ENCODE peak calls at places on chromosomes 7 and 10, in six cellular contexts. Q, Y, M, B, A and G are unnamed samples.

GRCh38 chr7:80833289-80834104 is 85.4 kb downstream of the SEMA3C start:
- DNase-seq in A (no peak), Q (peak), Y (no peak), B (no peak), M (no peak), G (no peak)

GRCh38 chr7:33423646-33424020 is 294.3 kb downstream of the BBS9 start:
- DNase-seq in Y (no peak), Q (peak), M (peak), B (peak), A (peak), G (peak)

GRCh38 chr10:104780946-104781345 is 139.9 kb downstream of the SORCS3 start:
- DNase-seq in B (no peak), A (no peak), Q (no peak), M (no peak), Y (no peak), G (no peak)

GRCh38 chr7:121530251-121531174 is 134.4 kb upstream of the FAM3C start:
- DNase-seq in M (no peak), Y (no peak), A (no peak), Q (peak), B (no peak), G (peak)

GRCh38 chr10:24277771-24278518 is 69.0 kb downstream of the KIAA1217 start:
- DNase-seq in Q (no peak), A (no peak), M (no peak), B (no peak), Y (no peak), G (no peak)

GRCh38 chr7:113179313-113179712 is 61.0 kb upstream of the SMIM30 start:
- DNase-seq in A (no peak), Y (no peak), M (no peak), Q (no peak), B (no peak), G (no peak)

GRCh38 chr10:95820363-95820762 is 64.4 kb downstream of the ENTPD1 start:
- DNase-seq in M (no peak), B (no peak), Q (no peak), A (no peak), Y (no peak), G (no peak)

GRCh38 chr7:128867842-128868623 is 5.4 kb downstream of the ATP6V1F start:
- DNase-seq in Y (peak), A (no peak), M (no peak), B (no peak), Q (no peak), G (no peak)

GRCh38 chr10:45224219-45224841 is 91.1 kb downstream of the OR13A1 start:
- DNase-seq in Y (no peak), B (no peak), Q (no peak), M (no peak), A (no peak), G (no peak)

GRCh38 chr10:44066856-44067255 is 318.0 kb downstream of the CXCL12 start:
- DNase-seq in Q (no peak), M (no peak), Y (no peak), B (no peak), A (no peak), G (no peak)

GRCh38 chr7:44724276-44724675 is 24.4 kb upstream of the ZMIZ2 start:
- DNase-seq in B (no peak), A (no peak), M (no peak), Y (no peak), Q (no peak), G (no peak)

GRCh38 chr10:46247808-46248569 is 38.8 kb upstream of the ANTXRL start:
- DNase-seq in Y (peak), A (peak), M (peak), B (no peak), Q (no peak), G (no peak)

GRCh38 chr7:99141334-99141733 is 2.6 kb downstream of the SMURF1 start:
- DNase-seq in A (no peak), Y (no peak), M (no peak), B (no peak), Q (no peak), G (no peak)

GRCh38 chr7:44693641-44694313 is 54.9 kb upstream of the ZMIZ2 start:
- DNase-seq in M (no peak), A (no peak), Y (no peak), Q (no peak), B (no peak), G (no peak)

GRCh38 chr7:128259131-128260056 is 18.3 kb downstream of the LEP start:
- DNase-seq in Q (no peak), M (no peak), A (no peak), B (no peak), Y (no peak), G (no peak)

GRCh38 chr10:84551437-84552120 is 223.2 kb downstream of the CCSER2 start:
- DNase-seq in Y (no peak), Q (no peak), A (no peak), B (no peak), M (peak), G (no peak)

GRCh38 chr10:132294561-132295320 is 13.0 kb downstream of the STK32C start:
- DNase-seq in B (no peak), A (peak), Q (no peak), M (peak), Y (no peak), G (no peak)

GRCh38 chr10:80211786-80212185 is 6.4 kb upstream of the ANXA11 start:
- DNase-seq in A (peak), Y (no peak), Q (no peak), B (no peak), M (no peak), G (no peak)

GRCh38 chr7:94368371-94368791 is 26.3 kb upstream of the COL1A2 start:
- DNase-seq in M (no peak), Q (no peak), A (no peak), Y (peak), B (no peak), G (no peak)

GRCh38 chr7:92872701-92873100 is 36.3 kb upstream of the CDK6 start:
- DNase-seq in Q (no peak), Y (no peak), M (no peak), A (no peak), B (no peak), G (no peak)

GRCh38 chr7:3157541-3158287 is 114.0 kb upstream of the CARD11 start:
- DNase-seq in A (no peak), B (peak), Y (no peak), M (no peak), Q (no peak), G (no peak)

GRCh38 chr10:86160890-86161585 is 205.6 kb downstream of the GRID1 start:
- DNase-seq in A (no peak), M (no peak), B (no peak), Q (no peak), Y (no peak), G (no peak)

GRCh38 chr10:24920907-24921881 is 31.2 kb downstream of the PRTFDC1 start:
- DNase-seq in Q (peak), M (no peak), Y (peak), A (peak), B (no peak), G (peak)

GRCh38 chr7:152145853-152146466 is 120.5 kb downstream of the GALNT11 start:
- DNase-seq in Q (peak), A (no peak), M (no peak), Y (peak), B (peak), G (no peak)

GRCh38 chr10:121696854-121697253 is 98.6 kb upstream of the FGFR2 start:
- DNase-seq in Y (peak), M (peak), Q (peak), A (peak), B (peak), G (no peak)

GRCh38 chr7:35649711-35650110 is 45.2 kb downstream of the HERPUD2 start:
- DNase-seq in M (no peak), B (no peak), Y (no peak), Q (no peak), A (no peak), G (no peak)

GRCh38 chr7:96084880-96085551 is 236.9 kb downstream of the SLC25A13 start:
- DNase-seq in B (no peak), A (no peak), M (no peak), Y (no peak), Q (peak), G (no peak)

GRCh38 chr7:27102578-27103442 is at the start of gene HOXA2:
- DNase-seq in A (no peak), Q (no peak), M (no peak), Y (no peak), B (no peak), G (no peak)

GRCh38 chr7:3991771-3992231 is 690.3 kb upstream of the FOXK1 start:
- DNase-seq in Q (no peak), A (no peak), B (no peak), M (no peak), Y (peak), G (no peak)

GRCh38 chr10:46551701-46552525 is 4.5 kb downstream of the GPRIN2 start:
- DNase-seq in Q (no peak), B (no peak), A (no peak), M (peak), Y (no peak), G (no peak)

DNA sequence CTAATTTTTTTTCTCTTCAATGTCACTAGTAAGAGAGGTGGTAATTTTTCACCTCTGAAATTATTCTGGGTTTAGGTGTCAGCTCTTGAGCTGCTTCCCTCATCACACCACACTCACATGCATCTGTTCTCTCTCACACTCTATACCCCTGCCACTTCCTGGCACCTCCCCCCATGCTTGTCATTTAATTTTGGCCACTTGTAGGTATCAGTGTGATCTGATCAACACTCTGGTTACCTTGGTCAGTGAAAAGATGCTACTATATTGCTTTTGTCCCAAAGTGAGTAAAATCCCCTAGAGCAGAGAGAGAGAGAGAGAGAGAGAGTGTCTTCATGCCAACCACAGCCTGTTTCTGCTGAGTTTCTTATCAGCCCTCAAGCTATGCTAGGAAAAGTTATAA is 42.5 kb downstream of the STK17A start:
- DNase-seq in B (no peak), Q (no peak), Y (no peak), M (no peak), A (no peak), G (no peak)
- TF ChIP-seq CHD2 in B (no peak), Q (no peak), Y (no peak), M (no peak), A (no peak), G (peak)

GRCh38 chr10:72881291-72881690 is 12.2 kb upstream of the OIT3 start:
- DNase-seq in A (no peak), B (no peak), Q (no peak), Y (no peak), M (no peak), G (no peak)

GRCh38 chr10:72879245-72879644 is 14.3 kb upstream of the OIT3 start:
- DNase-seq in Q (no peak), A (no peak), Y (no peak), M (no peak), B (no peak), G (no peak)

DNA sequence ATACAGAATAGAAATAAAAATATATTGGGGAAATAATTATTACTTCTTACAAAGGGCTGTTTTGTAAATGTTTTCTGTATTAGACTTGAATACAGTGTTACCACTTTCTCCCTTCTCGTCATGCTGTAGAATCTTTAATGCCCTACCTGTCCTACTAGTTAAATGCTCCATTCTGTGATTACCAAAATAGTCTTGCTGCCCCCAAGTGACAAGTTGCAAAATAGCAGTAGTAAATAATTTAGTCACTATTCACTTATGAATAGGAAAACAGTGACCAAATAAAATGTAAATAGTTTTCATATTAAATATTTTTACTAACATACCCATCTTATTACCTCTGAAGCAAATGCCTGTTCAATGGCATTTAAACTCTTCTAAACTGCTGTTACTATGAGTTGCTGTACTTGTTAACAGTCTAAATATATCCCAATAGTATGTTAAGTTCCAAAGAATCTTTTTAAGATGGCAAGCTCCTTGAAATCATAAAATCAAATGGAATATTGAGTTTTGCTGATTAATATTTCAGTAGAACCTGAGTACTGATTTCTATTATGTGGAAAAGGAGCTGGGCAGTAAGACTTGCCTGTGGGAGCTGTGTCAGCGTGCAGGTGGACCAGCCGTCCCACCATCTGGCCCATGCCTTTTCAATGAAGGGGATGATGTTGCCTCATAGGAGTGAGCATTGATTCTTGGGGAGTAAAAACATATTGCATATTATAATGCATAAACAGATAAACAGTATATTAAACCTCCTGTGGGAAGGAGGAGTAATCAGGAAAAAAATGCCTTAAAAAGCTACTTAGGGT is 18.1 kb upstream of the OIT3 start:
- DNase-seq in Q (peak), A (no peak), Y (peak), M (no peak), B (peak), G (no peak)
- TF ChIP-seq CHD2 in Q (no peak), A (no peak), Y (no peak), M (no peak), B (no peak), G (no peak)

GRCh38 chr7:71942115-71942514 is 470.0 kb downstream of the CALN1 start:
- DNase-seq in M (no peak), Y (no peak), B (no peak), Q (no peak), A (no peak), G (no peak)

GRCh38 chr7:71933426-71933825 is 478.7 kb downstream of the CALN1 start:
- DNase-seq in B (no peak), Q (no peak), M (no peak), Y (no peak), A (no peak), G (no peak)

GRCh38 chr7:71935674-71936073 is 476.5 kb downstream of the CALN1 start:
- DNase-seq in Q (no peak), Y (no peak), B (no peak), M (no peak), A (no peak), G (no peak)

GRCh38 chr7:71937840-71938371 is 474.2 kb downstream of the CALN1 start:
- DNase-seq in M (no peak), Y (no peak), Q (no peak), A (no peak), B (no peak), G (no peak)
- TF ChIP-seq CHD2 in M (no peak), Y (no peak), Q (no peak), A (no peak), B (no peak), G (no peak)

GRCh38 chr10:17256026-17256425 is 28.0 kb downstream of the VIM start:
- DNase-seq in Y (no peak), M (no peak), A (no peak), B (no peak), Q (no peak), G (no peak)

GRCh38 chr10:17262502-17262901 is 34.5 kb downstream of the VIM start:
- DNase-seq in Q (no peak), M (no peak), B (no peak), Y (no peak), A (no peak), G (no peak)

GRCh38 chr10:17255512-17255911 is 27.5 kb downstream of the VIM start:
- DNase-seq in A (no peak), M (no peak), B (no peak), Y (no peak), Q (no peak), G (no peak)

GRCh38 chr10:17256627-17257026 is 28.6 kb downstream of the VIM start:
- DNase-seq in M (no peak), A (no peak), Q (no peak), Y (no peak), B (no peak), G (no peak)

GRCh38 chr10:17257466-17258321 is 29.7 kb downstream of the VIM start:
- DNase-seq in Y (peak), Q (peak), A (peak), M (peak), B (peak), G (peak)
- TF ChIP-seq CHD2 in Y (no peak), Q (no peak), A (no peak), M (no peak), B (no peak), G (no peak)

DNA sequence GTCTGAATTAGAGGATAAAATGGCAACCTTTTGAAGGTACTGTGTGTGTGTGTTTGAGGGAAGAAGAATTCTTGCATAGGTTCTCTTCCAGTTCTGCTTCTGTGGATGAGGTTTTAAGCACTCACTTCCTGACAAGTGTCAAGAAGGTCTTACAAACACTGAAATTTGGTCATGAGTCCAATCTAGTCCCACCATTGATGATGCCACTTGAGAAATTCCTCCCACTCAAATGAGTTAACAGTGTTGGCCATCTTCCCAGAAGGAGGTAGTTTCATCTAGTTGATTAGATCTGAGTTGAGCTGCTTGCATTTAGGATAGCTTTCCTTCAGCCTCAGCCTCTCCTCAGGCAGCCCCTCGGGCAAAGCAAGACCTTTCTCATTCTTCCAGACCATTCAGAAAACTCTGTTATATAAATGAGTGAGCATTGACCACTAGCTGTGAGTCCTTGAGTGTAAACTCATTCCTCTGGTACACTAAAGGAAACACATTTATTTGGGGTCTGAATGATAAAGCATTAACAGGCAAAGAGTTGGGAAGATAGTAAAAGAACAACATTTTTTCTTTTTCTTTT is 189.5 kb downstream of the TRIL start:
- DNase-seq in B (no peak), Y (no peak), Q (no peak), M (no peak), A (no peak), G (no peak)
- TF ChIP-seq CHD2 in B (no peak), Y (no peak), Q (no peak), M (no peak), A (no peak), G (no peak)

GRCh38 chr7:37495574-37496184 is 47.0 kb upstream of the ELMO1 start:
- DNase-seq in Q (peak), Y (peak), M (no peak), A (peak), B (peak), G (no peak)
- TF ChIP-seq CHD2 in Q (no peak), Y (no peak), M (no peak), A (no peak), B (no peak), G (no peak)

GRCh38 chr10:13989616-13990015 is 341.1 kb downstream of the FRMD4A start:
- DNase-seq in A (no peak), Q (no peak), B (no peak), Y (no peak), M (no peak), G (no peak)

GRCh38 chr10:13990392-13990805 is 340.3 kb downstream of the FRMD4A start:
- DNase-seq in M (no peak), B (no peak), A (no peak), Q (no peak), Y (no peak), G (no peak)

GRCh38 chr10:13991353-13991752 is 339.4 kb downstream of the FRMD4A start:
- DNase-seq in Y (no peak), A (no peak), B (no peak), Q (no peak), M (no peak), G (no peak)

GRCh38 chr10:13993169-13993568 is 337.6 kb downstream of the FRMD4A start:
- DNase-seq in Q (no peak), A (no peak), Y (no peak), B (peak), M (no peak), G (no peak)

GRCh38 chr10:13990918-13991317 is 339.8 kb downstream of the FRMD4A start:
- DNase-seq in B (no peak), M (no peak), Q (no peak), A (no peak), Y (no peak), G (no peak)
- TF ChIP-seq CHD2 in B (no peak), M (no peak), Q (no peak), A (no peak), Y (no peak), G (no peak)

GRCh38 chr10:124095096-124095495 is 1.7 kb upstream of the CHST15 start:
- DNase-seq in Q (no peak), M (no peak), Y (no peak), A (no peak), B (no peak), G (no peak)

GRCh38 chr10:124097883-124098282 is 4.5 kb upstream of the CHST15 start:
- DNase-seq in A (no peak), M (no peak), Y (no peak), Q (no peak), B (no peak), G (no peak)

GRCh38 chr10:124098575-124098974 is 5.2 kb upstream of the CHST15 start:
- DNase-seq in A (no peak), Y (no peak), M (no peak), Q (no peak), B (no peak), G (no peak)

GRCh38 chr10:124094419-124094785 is 1.0 kb upstream of the CHST15 start:
- DNase-seq in A (no peak), Y (no peak), B (no peak), M (no peak), Q (no peak), G (no peak)

DNA sequence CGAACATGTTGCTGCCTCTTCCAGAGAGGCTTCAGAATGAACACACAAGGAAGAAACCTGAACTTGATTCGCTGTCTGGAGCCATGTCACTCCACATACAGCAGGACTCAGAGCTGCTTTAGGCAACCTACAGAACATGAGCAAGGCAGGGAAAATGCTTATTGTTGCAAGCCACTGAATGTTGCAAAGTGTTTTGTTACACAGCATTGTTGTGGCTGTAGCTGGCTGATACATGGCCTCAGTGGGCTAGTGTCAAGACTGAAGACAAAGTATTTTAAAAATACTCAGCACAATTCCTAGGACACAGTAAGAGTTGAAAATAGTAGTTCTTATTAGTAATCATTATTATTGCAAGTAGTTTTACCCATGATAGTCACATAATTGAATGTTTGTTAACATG is 3.1 kb upstream of the CHST15 start:
- DNase-seq in Y (no peak), M (no peak), A (no peak), Q (no peak), B (no peak), G (no peak)
- TF ChIP-seq CHD2 in Y (no peak), M (no peak), A (no peak), Q (no peak), B (no peak), G (no peak)